ENCODE peak calls at places on chromosomes 3 and 15, in ten cellular contexts. X is omental fat pad; R is Daoy; O is stimulated activated CD8-positive, alpha-beta memory T cell treated with anti-CD3 and anti-CD28 coated beads, Interleukin-2, amount 100 ng/mL, for 48 hours; B is cardiac septum; Z is EH; S is HFF-Myc; J is T-cell; U is fibroblast of mammary gland; C is endothelial cell of umbilical vein. P is an unnamed sample.

GRCh38 chr15:74541494-74542191 is 623 bp downstream of the ARID3B start:
- DNase-seq in J (peak; percentile 49), C (peak; percentile 68), X (peak; percentile 26), B (no peak), S (no peak), U (peak; percentile 57), O (peak; percentile 57), Z (peak; percentile 63), R (peak; percentile 76), P (peak; percentile 42)

GRCh38 chr15:58046467-58046866 is 19.0 kb downstream of the ALDH1A2 start:
- DNase-seq in B (no peak), R (no peak), X (no peak), U (no peak), S (no peak), O (no peak), J (no peak), Z (no peak), C (no peak), P (no peak)

GRCh38 chr3:196377321-196377720 is 39.1 kb upstream of the TM4SF19 start:
- DNase-seq in R (no peak), Z (no peak), O (no peak), S (no peak), X (no peak), U (peak; percentile 23), J (no peak), C (no peak), B (no peak), P (no peak)

GRCh38 chr3:62376187-62376720 is 2.9 kb upstream of the FEZF2 start:
- DNase-seq in J (no peak), R (no peak), Z (no peak), U (no peak), O (no peak), X (no peak), C (no peak), B (no peak), S (no peak), P (no peak)

GRCh38 chr15:34883633-34884032 is 85.9 kb downstream of the AQR start:
- DNase-seq in S (no peak), R (no peak), X (no peak), J (no peak), U (peak; percentile 32), O (no peak), B (no peak), C (no peak), Z (peak; percentile 15), P (no peak)

GRCh38 chr3:191424871-191425270 is 36.1 kb upstream of the PYDC2 start:
- DNase-seq in S (no peak), U (no peak), R (no peak), C (no peak), O (no peak), B (no peak), J (no peak), X (no peak), Z (no peak), P (no peak)

GRCh38 chr3:98199020-98199419 is 32.5 kb downstream of the OR5H15 start:
- DNase-seq in R (no peak), C (no peak), O (no peak), X (no peak), S (no peak), B (no peak), Z (no peak), U (no peak), J (no peak), P (no peak)

GRCh38 chr3:194326192-194327029 is 24.7 kb downstream of the CPN2 start:
- DNase-seq in C (no peak), O (no peak), U (peak; percentile 38), Z (peak; percentile 43), R (no peak), J (no peak), S (no peak), X (no peak), B (no peak), P (no peak)

GRCh38 chr3:13133471-13133981 is 60.3 kb upstream of the IQSEC1 start:
- DNase-seq in J (no peak), S (no peak), B (peak; percentile 53), C (no peak), X (no peak), R (no peak), O (no peak), U (no peak), Z (no peak), P (no peak)

GRCh38 chr3:63478962-63479660 is 173.4 kb upstream of the SNTN start:
- DNase-seq in S (no peak), O (no peak), X (no peak), Z (no peak), J (no peak), U (peak; percentile 57), B (no peak), R (no peak), C (no peak), P (no peak)

GRCh38 chr3:72273615-72274014 is 488.7 kb upstream of the PROK2 start:
- DNase-seq in Z (peak; percentile 95), B (no peak), C (no peak), U (peak; percentile 61), X (no peak), J (no peak), R (peak; percentile 46), S (no peak), O (no peak), P (no peak)

GRCh38 chr3:27726240-27726639 is 4.1 kb upstream of the EOMES start:
- DNase-seq in J (no peak), Z (peak; percentile 27), U (no peak), B (no peak), O (no peak), S (no peak), X (no peak), R (no peak), C (no peak), P (no peak)